ENCODE peak calls at places on chromosomes 16 and 17, in four cellular contexts. J is H1, B is IMR-90, W is Peyer's patch. P is an unnamed sample.
A peak's percentile ranks its signal among the peaks of the same experiment; 100 is the strongest.

GRCh38 chr17:17722081-17722905 is 41.0 kb downstream of the RAI1 start:
- DNase-seq in J (no peak), B (peak; percentile 58), W (no peak), P (peak; percentile 52)

GRCh38 chr17:67606471-67606870 is 111.3 kb upstream of the NOL11 start:
- DNase-seq in B (peak; percentile 30), J (no peak), W (peak; percentile 50), P (peak; percentile 58)

GRCh38 chr17:83119987-83120864 is 40.8 kb downstream of the METRNL start:
- DNase-seq in B (no peak), J (no peak), W (peak; percentile 88), P (no peak)

GRCh38 chr17:72479113-72479512 is 358.3 kb downstream of the SOX9 start:
- DNase-seq in B (no peak), W (no peak), J (no peak), P (no peak)

GRCh38 chr16:84735846-84736586 is 36.2 kb downstream of the USP10 start:
- DNase-seq in B (no peak), J (no peak), W (peak; percentile 84), P (no peak)

GRCh38 chr17:64611374-64611773 is 50.7 kb downstream of the SMURF2 start:
- DNase-seq in B (no peak), W (no peak), J (no peak), P (no peak)

GRCh38 chr17:67390006-67390645 is 13.0 kb downstream of the PITPNC1 start:
- DNase-seq in J (no peak), B (peak; percentile 21), W (no peak), P (no peak)

GRCh38 chr16:17836868-17837602 is 366.3 kb upstream of the XYLT1 start:
- DNase-seq in B (peak; percentile 98), W (no peak), J (peak; percentile 67), P (peak; percentile 91)

GRCh38 chr16:54325616-54326265 is 39.2 kb upstream of the IRX3 start:
- DNase-seq in J (no peak), B (no peak), W (no peak), P (no peak)

GRCh38 chr16:11726008-11726407 is 16.6 kb downstream of the TXNDC11 start:
- DNase-seq in J (no peak), W (no peak), B (no peak), P (no peak)

GRCh38 chr17:4858068-4858879 is 25.1 kb downstream of the MINK1 start:
- DNase-seq in J (no peak), B (no peak), W (no peak), P (no peak)

GRCh38 chr16:2856061-2856670 is 1.8 kb downstream of the PRSS22 start:
- DNase-seq in W (no peak), J (no peak), B (no peak), P (no peak)

GRCh38 chr17:39767147-39767546 is 29.4 kb downstream of the GRB7 start:
- DNase-seq in J (no peak), W (no peak), B (no peak), P (no peak)

GRCh38 chr17:74431568-74432483 is at the start of gene GPRC5C:
- DNase-seq in B (no peak), W (peak; percentile 92), J (peak; percentile 63), P (no peak)

GRCh38 chr16:48112603-48113400 is 43.0 kb downstream of the ABCC12 start:
- DNase-seq in B (no peak), J (no peak), W (no peak), P (no peak)

GRCh38 chr17:42422412-42422957 is 571 bp downstream of the CAVIN1 start:
- DNase-seq in J (no peak), W (peak; percentile 54), B (peak; percentile 32), P (peak; percentile 52)

GRCh38 chr16:27264151-27264550 is 4.4 kb downstream of the NSMCE1 start:
- DNase-seq in B (peak; percentile 88), W (peak; percentile 44), J (no peak), P (peak; percentile 86)

GRCh38 chr16:19331794-19332193 is 46.3 kb downstream of the CLEC19A start:
- DNase-seq in B (no peak), W (no peak), J (no peak), P (no peak)

GRCh38 chr16:55508941-55509920 is at the start of gene LPCAT2:
- DNase-seq in J (peak; percentile 82), W (peak; percentile 91), B (peak; percentile 84), P (peak; percentile 87)
- TF ChIP-seq CTCF in J (no peak), W (no peak), B (no peak), P (no peak)

GRCh38 chr17:80005360-80006338 is 30.0 kb downstream of the TBC1D16 start:
- DNase-seq in W (no peak), J (no peak), B (peak; percentile 31), P (peak; percentile 56)
- H3K4me3 ChIP-seq in W (no peak overlapping the region), J (peak overlapping the region; percentile 36), B (no peak overlapping the region), P (no peak overlapping the region)

GRCh38 chr17:15377608-15378007 is 36.2 kb upstream of the TEKT3 start:
- DNase-seq in J (no peak), B (peak; percentile 54), W (no peak), P (peak; percentile 58)

GRCh38 chr17:15378243-15378642 is 36.8 kb upstream of the TEKT3 start:
- DNase-seq in B (no peak), W (no peak), J (no peak), P (no peak)

GRCh38 chr17:15380447-15380846 is 39.0 kb upstream of the TEKT3 start:
- DNase-seq in B (no peak), W (no peak), J (no peak), P (no peak)

GRCh38 chr17:15379659-15380058 is 38.3 kb upstream of the TEKT3 start:
- DNase-seq in J (no peak), W (no peak), B (no peak), P (no peak)

GRCh38 chr17:15377200-15377599 is 35.8 kb upstream of the TEKT3 start:
- DNase-seq in J (no peak), W (no peak), B (peak; percentile 80), P (peak; percentile 58)
- TF ChIP-seq CTCF in J (no peak), W (peak; percentile 15), B (peak; percentile 32), P (peak; percentile 25)

GRCh38 chr17:57953219-57953618 is 2.0 kb downstream of the CUEDC1 start:
- DNase-seq in J (no peak), W (no peak), B (no peak), P (no peak)

GRCh38 chr17:57953703-57954420 is 1.4 kb downstream of the CUEDC1 start:
- DNase-seq in J (no peak), W (no peak), B (no peak), P (no peak)

GRCh38 chr17:57955183-57955952 is at the start of gene CUEDC1:
- DNase-seq in J (no peak), B (peak; percentile 39), W (peak; percentile 83), P (peak; percentile 54)

GRCh38 chr17:57956311-57957119 is 1.3 kb upstream of the CUEDC1 start:
- DNase-seq in B (no peak), W (peak; percentile 72), J (no peak), P (no peak)

GRCh38 chr17:57954421-57955182 is 610 bp downstream of the CUEDC1 start:
- DNase-seq in B (peak; percentile 46), J (no peak), W (no peak), P (no peak)
- H3K4me3 ChIP-seq in B (peak overlapping the region; percentile 93), J (peak overlapping the region; percentile 44), W (peak overlapping the region; percentile 44), P (peak overlapping the region; percentile 67)

DNA sequence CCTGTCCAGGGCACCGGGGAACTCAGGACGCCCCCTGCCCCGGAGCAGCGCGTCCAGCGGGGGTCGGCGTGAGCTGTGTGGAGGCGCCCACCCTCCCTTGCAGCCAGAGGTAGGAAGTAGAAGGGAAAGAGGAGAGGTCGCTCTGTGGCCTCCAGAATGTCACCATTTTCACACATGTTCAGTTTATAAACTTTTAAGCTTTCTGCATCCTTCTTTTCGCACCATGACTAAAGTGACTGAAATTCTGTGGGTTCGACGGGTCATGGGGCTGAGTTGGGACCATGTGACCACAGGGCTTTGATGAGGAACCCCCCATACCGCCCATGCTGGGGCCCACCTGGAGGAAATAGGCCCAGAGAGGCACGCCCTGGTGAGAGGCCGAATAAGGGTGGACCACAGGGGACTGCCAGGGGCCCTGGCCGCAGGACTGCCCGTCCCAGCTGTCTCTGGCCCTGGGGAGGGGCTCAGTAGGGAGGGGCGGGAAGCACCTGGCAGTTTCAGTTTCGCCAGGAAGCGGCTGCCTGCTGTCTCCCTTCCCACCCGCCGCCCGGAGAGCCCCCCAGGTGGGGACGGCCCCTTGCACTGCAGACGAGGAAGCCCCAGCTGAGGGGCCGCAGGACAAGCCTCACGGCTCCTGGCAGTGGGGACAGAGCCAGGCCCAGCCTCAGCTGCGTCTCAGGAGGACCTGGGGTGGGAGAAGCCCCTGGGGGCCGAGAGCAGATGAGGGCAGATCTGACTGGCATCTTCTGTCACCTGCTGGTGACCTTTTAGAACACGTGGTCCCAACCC is 9.0 kb downstream of the CBFA2T3 start:
- DNase-seq in J (no peak), W (peak; percentile 92), B (no peak), P (no peak)
- TF ChIP-seq CTCF in J (no peak), W (no peak), B (no peak), P (no peak)

P was measured in choroid plexus epithelial cell.